ENCODE peak calls at places on chromosomes 7 and 10, in five cellular contexts. D, H, V, U and C are unnamed samples.

GRCh38 chr10:35335718-35336083 is 608 bp upstream of the CCNY start:
- DNase-seq in D (no peak), H (peak), V (no peak), U (peak), C (no peak)

GRCh38 chr7:73811760-73812168 is 19.0 kb upstream of the CLDN4 start:
- DNase-seq in D (peak), H (peak), V (no peak), U (peak), C (no peak)

GRCh38 chr7:48045205-48045765 is 9.9 kb downstream of the C7orf57 start:
- DNase-seq in D (no peak), H (no peak), V (no peak), U (no peak), C (no peak)

GRCh38 chr10:101388671-101389276 is 34.8 kb downstream of the BTRC start:
- DNase-seq in D (no peak), H (no peak), V (no peak), U (no peak), C (no peak)

GRCh38 chr10:73262105-73262730 is 9.8 kb upstream of the MRPS16 start:
- DNase-seq in D (peak), H (no peak), V (no peak), U (peak), C (peak)

GRCh38 chr7:6614941-6615737 is at the start of gene ZNF853:
- DNase-seq in D (no peak), H (no peak), V (peak), U (no peak), C (no peak)

GRCh38 chr10:66748217-66748616 is 177.6 kb upstream of the LRRTM3 start:
- DNase-seq in D (no peak), H (no peak), V (no peak), U (peak), C (no peak)

GRCh38 chr10:122503004-122503403 is 41.7 kb downstream of the HTRA1 start:
- DNase-seq in D (peak), H (no peak), V (no peak), U (no peak), C (no peak)

GRCh38 chr10:64096941-64097340 is 575.7 kb downstream of the REEP3 start:
- DNase-seq in D (no peak), H (no peak), V (no peak), U (no peak), C (no peak)

DNA sequence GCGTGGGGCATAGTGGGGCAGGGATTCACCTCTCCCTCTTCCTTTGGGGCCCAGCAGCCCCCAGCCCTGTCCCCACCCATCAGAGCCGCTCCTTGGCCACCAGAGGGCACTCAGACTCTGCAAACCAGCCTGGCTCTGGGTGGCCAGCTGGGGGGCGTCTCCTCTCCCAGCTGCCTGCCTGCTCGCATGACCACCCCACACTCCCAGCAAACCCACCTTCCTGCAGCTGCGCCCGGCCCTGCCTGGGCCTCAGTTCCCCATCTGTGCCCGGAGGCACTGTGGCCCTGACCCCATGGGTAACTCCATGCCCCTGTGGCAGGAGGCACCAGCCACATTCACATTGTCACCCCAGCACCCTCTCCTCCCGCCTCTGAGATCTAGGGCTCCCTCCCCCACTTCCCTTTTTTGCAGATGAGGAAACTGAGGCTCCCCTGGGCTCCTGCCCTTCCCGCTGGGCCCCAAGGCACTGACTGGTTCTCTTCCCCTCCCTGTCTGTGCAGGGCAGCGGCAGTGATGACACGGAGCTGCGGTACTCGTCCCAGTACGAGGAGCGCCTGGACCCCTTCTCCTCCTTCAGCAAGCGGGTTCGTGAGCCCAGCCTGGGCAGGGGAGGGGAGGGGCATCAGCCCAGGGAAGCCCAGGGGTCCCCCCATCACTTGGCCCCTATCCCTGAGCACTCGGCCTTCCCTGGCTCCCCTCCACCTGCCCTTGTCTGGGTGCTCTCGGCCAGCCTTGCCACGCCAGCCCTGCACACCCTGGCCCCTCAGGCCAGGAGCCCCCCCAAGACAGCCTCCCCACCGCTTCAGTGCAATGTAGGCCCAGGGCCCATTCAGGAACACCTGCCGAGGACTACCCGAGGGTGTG is 6.9 kb upstream of the SH2B2 start:
- DNase-seq in D (peak), H (peak), V (peak), U (peak), C (no peak)
- H2AFZ ChIP-seq in D (no peak), H (no peak), V (peak), U (no peak), C (no peak)

DNA sequence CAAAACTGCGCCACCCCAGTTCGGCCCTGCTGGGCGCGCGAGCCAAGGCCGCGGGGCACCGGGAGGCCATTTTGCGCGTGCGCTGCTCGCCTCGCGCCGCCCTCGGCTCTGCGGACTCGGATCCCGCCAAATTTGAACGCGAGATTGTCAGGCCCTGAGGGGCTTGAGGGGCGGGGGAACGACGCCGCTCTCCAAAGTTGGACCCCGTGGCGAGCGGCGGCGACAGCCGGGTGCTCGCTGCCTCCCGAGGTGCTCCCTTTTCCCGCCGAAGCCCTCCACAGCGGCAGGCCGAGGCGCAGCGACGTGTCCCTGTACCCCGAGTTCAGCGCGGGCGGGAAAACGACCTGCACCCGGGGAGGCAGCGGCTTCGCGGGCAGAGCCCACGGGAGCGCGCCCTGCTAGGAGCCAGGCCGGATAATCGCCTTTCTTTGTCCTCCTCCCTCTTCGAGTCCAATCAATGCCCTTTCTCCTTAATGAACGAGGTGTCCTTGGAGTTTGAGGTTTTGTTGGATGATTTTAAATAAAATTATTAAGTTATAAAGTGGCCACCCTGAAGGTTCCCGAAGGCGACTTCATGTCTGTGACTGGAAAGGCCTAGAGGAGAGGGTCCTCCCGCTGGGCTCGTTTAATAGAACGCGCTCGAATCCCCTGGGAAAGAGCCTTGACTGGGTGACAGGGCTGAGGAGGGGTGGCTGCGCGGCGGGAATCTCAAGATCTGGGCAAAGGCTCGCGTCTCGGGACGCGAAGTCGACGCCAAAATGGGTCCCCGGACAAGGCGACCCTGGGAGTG is 10.7 kb upstream of the SPAG6 start:
- DNase-seq in D (no peak), H (no peak), V (peak), U (no peak), C (no peak)
- H3K9ac ChIP-seq in D (no peak), H (no peak), V (no peak), U (no peak), C (peak)

GRCh38 chr7:66082083-66082482 is 6.5 kb downstream of the ASL start:
- DNase-seq in D (no peak), H (no peak), V (no peak), U (no peak), C (no peak)

GRCh38 chr7:66078067-66078466 is 2.4 kb downstream of the ASL start:
- DNase-seq in D (no peak), H (no peak), V (no peak), U (no peak), C (no peak)

GRCh38 chr7:66075590-66076458 is at the start of gene ASL:
- DNase-seq in D (peak), H (peak), V (peak), U (peak), C (peak)

GRCh38 chr7:66076459-66077329 is 1.1 kb downstream of the ASL start:
- DNase-seq in D (no peak), H (peak), V (no peak), U (no peak), C (no peak)
- H2AFZ ChIP-seq in D (no peak), H (peak), V (peak), U (peak), C (no peak)

DNA sequence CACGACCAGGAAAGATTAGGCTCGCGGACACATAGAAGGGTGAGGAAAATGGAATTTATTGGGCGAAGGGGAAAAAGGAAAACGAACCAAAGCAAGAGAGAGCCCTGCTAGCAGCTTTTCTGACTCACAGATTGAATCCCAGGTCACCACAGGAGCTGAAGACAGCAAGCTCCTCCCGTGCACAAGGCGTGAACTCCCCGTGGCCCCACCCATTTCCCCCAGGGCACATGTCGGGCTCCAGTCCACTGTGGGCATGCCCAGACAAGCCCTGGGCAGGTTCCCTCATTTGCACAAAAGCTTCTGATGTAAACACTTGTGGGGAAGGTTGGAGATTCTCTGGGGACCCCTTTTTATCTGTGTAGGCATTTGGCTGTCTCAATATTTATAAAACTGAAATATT is 582.4 kb downstream of the SUGCT start:
- DNase-seq in D (peak), H (no peak), V (peak), U (peak), C (peak)
- H3K9ac ChIP-seq in D (no peak), H (no peak), V (no peak), U (peak), C (peak)

GRCh38 chr7:120915314-120915713 is 35.3 kb upstream of the ING3 start:
- DNase-seq in D (no peak), H (no peak), V (no peak), U (no peak), C (no peak)

GRCh38 chr7:120919466-120919865 is 31.1 kb upstream of the ING3 start:
- DNase-seq in D (no peak), H (no peak), V (no peak), U (no peak), C (no peak)

GRCh38 chr7:120920034-120920433 is 30.5 kb upstream of the ING3 start:
- DNase-seq in D (no peak), H (no peak), V (no peak), U (no peak), C (no peak)

GRCh38 chr7:120916538-120916937 is 34.0 kb upstream of the ING3 start:
- DNase-seq in D (no peak), H (no peak), V (no peak), U (no peak), C (no peak)

DNA sequence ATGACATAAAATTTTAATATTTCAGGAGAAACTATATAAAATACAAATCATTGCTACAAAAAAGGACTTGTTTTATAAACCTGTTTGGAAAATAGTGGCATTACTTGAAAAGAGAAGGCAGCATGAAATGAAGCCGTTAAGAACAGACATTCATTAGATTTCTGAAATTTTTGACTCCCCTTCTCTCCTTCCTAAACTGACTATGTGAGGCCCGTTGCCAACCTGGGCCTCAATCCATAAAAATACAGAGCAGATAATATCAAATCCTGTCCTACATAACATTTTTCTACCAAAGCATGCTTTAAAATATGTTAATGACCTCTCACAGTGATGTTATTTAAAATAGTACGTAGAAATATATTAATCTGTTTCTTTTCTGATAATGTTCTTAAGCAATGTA is 34.5 kb upstream of the ING3 start:
- DNase-seq in D (no peak), H (no peak), V (no peak), U (no peak), C (no peak)
- H2AFZ ChIP-seq in D (no peak), H (no peak), V (no peak), U (no peak), C (no peak)

GRCh38 chr10:61985715-61986114 is 84.2 kb downstream of the ARID5B start:
- DNase-seq in D (no peak), H (no peak), V (no peak), U (no peak), C (no peak)
- H3K9ac ChIP-seq in D (no peak), H (no peak), V (no peak), U (no peak), C (no peak)

GRCh38 chr10:76397957-76398665 is 966.7 kb downstream of the LRMDA start:
- DNase-seq in D (no peak), H (no peak), V (no peak), U (no peak), C (no peak)

GRCh38 chr10:76397210-76397881 is 965.9 kb downstream of the LRMDA start:
- DNase-seq in D (no peak), H (no peak), V (no peak), U (no peak), C (no peak)

GRCh38 chr10:76396126-76396525 is 964.7 kb downstream of the LRMDA start:
- DNase-seq in D (no peak), H (no peak), V (no peak), U (no peak), C (no peak)

GRCh38 chr10:76401006-76401405 is 969.6 kb downstream of the LRMDA start:
- DNase-seq in D (no peak), H (no peak), V (no peak), U (no peak), C (no peak)

GRCh38 chr10:76399216-76399615 is 967.8 kb downstream of the LRMDA start:
- DNase-seq in D (no peak), H (no peak), V (no peak), U (no peak), C (no peak)
- H2AFZ ChIP-seq in D (no peak), H (no peak), V (no peak), U (no peak), C (no peak)

DNA sequence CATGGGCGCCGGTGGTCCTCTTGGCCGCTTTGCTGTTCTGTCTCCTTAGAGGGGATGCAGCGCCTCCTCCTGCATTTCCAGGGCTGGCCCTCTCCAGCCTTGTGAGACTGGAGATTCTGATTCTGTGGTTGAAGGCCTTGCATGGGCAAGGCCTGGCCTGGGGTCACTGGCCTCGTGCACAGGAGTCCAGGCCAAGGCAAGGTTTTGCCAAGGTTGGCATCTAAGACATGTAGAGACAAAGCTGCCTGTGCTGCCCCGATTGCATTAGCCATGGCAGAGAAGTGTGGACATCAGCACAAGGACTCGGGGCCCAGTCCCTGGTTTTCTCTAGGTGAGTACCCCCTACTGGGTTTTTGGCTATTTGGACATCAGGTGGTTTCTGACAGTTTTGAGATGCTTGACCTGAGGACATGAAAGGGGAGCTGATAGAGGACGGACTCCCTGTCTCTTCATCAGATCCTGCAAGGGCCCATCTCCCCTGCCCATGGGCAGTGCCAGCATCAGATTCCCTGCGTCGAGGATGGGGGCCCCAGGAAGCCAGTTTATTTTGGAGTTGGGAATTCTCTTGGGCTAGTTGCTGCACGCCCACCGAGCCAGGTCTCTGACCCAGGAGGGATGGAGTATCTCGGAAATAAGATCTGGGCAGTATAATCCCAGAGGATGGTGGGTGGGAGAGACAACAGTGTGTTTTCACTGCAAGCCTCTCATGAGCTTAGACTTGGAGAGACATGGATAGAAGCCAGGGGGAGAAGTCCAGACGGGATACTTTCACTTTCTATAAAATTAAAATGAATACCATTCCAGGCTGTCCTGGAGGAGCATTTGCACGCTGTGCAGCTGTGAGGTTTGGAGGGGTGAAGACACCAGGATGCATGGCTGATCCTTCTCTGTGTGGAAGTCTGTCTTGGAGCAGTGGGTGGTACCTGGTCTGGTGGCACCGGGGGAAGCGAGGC is 25.6 kb downstream of the DOCK1 start:
- DNase-seq in D (no peak), H (no peak), V (no peak), U (no peak), C (no peak)
- H3K9ac ChIP-seq in D (no peak), H (no peak), V (no peak), U (no peak), C (peak)

GRCh38 chr7:30450983-30451497 is 27.5 kb downstream of the NOD1 start:
- DNase-seq in D (no peak), H (no peak), V (no peak), U (no peak), C (no peak)

GRCh38 chr7:30452278-30452930 is 26.2 kb downstream of the NOD1 start:
- DNase-seq in D (no peak), H (no peak), V (no peak), U (no peak), C (no peak)

GRCh38 chr7:30453859-30454258 is 24.7 kb downstream of the NOD1 start:
- DNase-seq in D (no peak), H (no peak), V (no peak), U (no peak), C (no peak)

GRCh38 chr7:30451539-30452277 is 26.9 kb downstream of the NOD1 start:
- DNase-seq in D (no peak), H (no peak), V (no peak), U (no peak), C (no peak)

GRCh38 chr7:30453016-30453415 is 25.6 kb downstream of the NOD1 start:
- DNase-seq in D (no peak), H (no peak), V (no peak), U (no peak), C (no peak)
- H2AFZ ChIP-seq in D (no peak), H (no peak), V (no peak), U (no peak), C (no peak)

GRCh38 chr10:84179059-84179710 is 5.6 kb downstream of the GPR15LG start:
- DNase-seq in D (no peak), H (peak), V (no peak), U (peak), C (peak)

GRCh38 chr10:84176836-84177474 is 3.4 kb downstream of the GPR15LG start:
- DNase-seq in D (no peak), H (no peak), V (no peak), U (no peak), C (no peak)

GRCh38 chr10:84178387-84178697 is 4.7 kb downstream of the GPR15LG start:
- DNase-seq in D (no peak), H (no peak), V (no peak), U (no peak), C (no peak)

GRCh38 chr10:84176351-84176750 is 2.8 kb downstream of the GPR15LG start:
- DNase-seq in D (no peak), H (no peak), V (no peak), U (no peak), C (no peak)

DNA sequence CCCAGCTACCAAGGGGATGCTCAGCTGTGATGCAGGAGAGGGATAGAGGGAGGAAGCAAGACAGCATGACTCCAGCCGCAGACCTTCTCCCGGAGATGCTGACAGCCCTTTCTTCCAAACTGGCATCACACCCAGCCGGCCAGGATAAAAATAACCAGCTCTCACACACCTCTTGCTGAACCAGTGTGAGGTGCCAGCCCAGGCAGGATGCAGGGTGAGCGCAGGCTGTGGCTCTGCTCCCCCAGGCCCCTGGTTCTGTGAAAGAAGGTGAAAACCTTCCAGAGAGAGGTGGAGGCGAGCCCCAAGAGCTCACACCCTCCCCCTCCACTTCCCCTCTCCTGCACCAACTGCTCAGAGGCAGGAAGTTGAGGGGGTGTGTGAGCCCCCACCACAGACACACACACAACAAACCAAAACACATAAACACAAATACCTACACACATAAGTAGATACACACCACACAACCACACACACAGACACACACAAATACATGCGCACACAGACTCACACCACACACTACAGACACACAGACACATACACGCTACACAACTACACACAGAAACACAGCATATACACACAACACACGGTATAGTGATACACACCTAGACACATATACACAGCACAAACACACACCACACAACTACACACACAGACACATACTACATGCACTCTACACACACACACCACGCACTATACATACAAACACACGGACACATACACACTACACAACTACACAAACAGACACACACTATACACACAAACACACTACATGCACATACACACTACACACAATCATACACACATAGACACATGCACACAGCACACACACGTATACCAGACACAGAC is 4.2 kb downstream of the GPR15LG start:
- DNase-seq in D (no peak), H (no peak), V (no peak), U (no peak), C (no peak)
- H3K9ac ChIP-seq in D (no peak), H (no peak), V (no peak), U (no peak), C (peak)